ENCODE peak calls at places on chromosomes 5 and 9, in six cellular contexts. One of them, this sample, is unnamed.
A peak's percentile ranks its signal among the peaks of the same experiment; 100 is the strongest.

GRCh38 chr5:142360051-142360498 is 35.3 kb upstream of the SPRY4 start:
- DNase-seq in foreskin fibroblast: no peak
- DNase-seq in lower leg skin: no peak
- DNase-seq in esophagus squamous epithelium: no peak
- DNase-seq in A549: no peak
- DNase-seq in PC-9: no peak
- DNase-seq in this sample: peak; percentile 4

GRCh38 chr9:78003730-78004129 is 27.9 kb downstream of the GNAQ start:
- DNase-seq in PC-9: no peak
- DNase-seq in foreskin fibroblast: no peak
- DNase-seq in lower leg skin: no peak
- DNase-seq in esophagus squamous epithelium: no peak
- DNase-seq in A549: no peak
- DNase-seq in this sample: no peak

GRCh38 chr5:54514269-54514668 is 3.3 kb upstream of the SNX18 start:
- DNase-seq in foreskin fibroblast: no peak
- DNase-seq in A549: peak; percentile 16
- DNase-seq in lower leg skin: no peak
- DNase-seq in PC-9: no peak
- DNase-seq in esophagus squamous epithelium: no peak
- DNase-seq in this sample: no peak

GRCh38 chr9:80143899-80144298 is 572.1 kb downstream of the TLE4 start:
- DNase-seq in foreskin fibroblast: no peak
- DNase-seq in A549: no peak
- DNase-seq in PC-9: no peak
- DNase-seq in esophagus squamous epithelium: no peak
- DNase-seq in lower leg skin: no peak
- DNase-seq in this sample: no peak

GRCh38 chr5:122726990-122727616 is 47.8 kb upstream of the SNX2 start:
- DNase-seq in lower leg skin: no peak
- DNase-seq in A549: peak; percentile 27
- DNase-seq in PC-9: no peak
- DNase-seq in esophagus squamous epithelium: no peak
- DNase-seq in foreskin fibroblast: peak; percentile 82
- DNase-seq in this sample: peak; percentile 42

GRCh38 chr5:2148312-2149195 is 265.8 kb upstream of the IRX4 start:
- DNase-seq in A549: no peak
- DNase-seq in lower leg skin: no peak
- DNase-seq in esophagus squamous epithelium: no peak
- DNase-seq in PC-9: no peak
- DNase-seq in foreskin fibroblast: no peak
- DNase-seq in this sample: no peak

GRCh38 chr9:97802276-97802675 is 50.8 kb upstream of the FOXE1 start:
- DNase-seq in A549: peak; percentile 54
- DNase-seq in lower leg skin: no peak
- DNase-seq in esophagus squamous epithelium: no peak
- DNase-seq in PC-9: peak; percentile 85
- DNase-seq in foreskin fibroblast: peak; percentile 52
- DNase-seq in this sample: no peak

GRCh38 chr5:1521671-1522600 is 1.8 kb downstream of the LPCAT1 start:
- DNase-seq in A549: no peak
- DNase-seq in lower leg skin: peak; percentile 83
- DNase-seq in PC-9: peak; percentile 89
- DNase-seq in esophagus squamous epithelium: no peak
- DNase-seq in foreskin fibroblast: peak; percentile 93
- DNase-seq in this sample: no peak

GRCh38 chr5:18744990-18745590 is 1110.8 kb downstream of the TAF11L14 start:
- DNase-seq in lower leg skin: no peak
- DNase-seq in A549: no peak
- DNase-seq in PC-9: peak; percentile 58
- DNase-seq in esophagus squamous epithelium: no peak
- DNase-seq in foreskin fibroblast: no peak
- DNase-seq in this sample: no peak

GRCh38 chr9:37324691-37325490 is 97.6 kb upstream of the GRHPR start:
- DNase-seq in foreskin fibroblast: no peak
- DNase-seq in PC-9: no peak
- DNase-seq in lower leg skin: no peak
- DNase-seq in A549: no peak
- DNase-seq in esophagus squamous epithelium: no peak
- DNase-seq in this sample: no peak

GRCh38 chr5:132495063-132495671 is 4.6 kb upstream of the IRF1 start:
- DNase-seq in PC-9: no peak
- DNase-seq in foreskin fibroblast: no peak
- DNase-seq in lower leg skin: peak; percentile 84
- DNase-seq in esophagus squamous epithelium: no peak
- DNase-seq in A549: no peak
- DNase-seq in this sample: no peak

GRCh38 chr5:133977858-133978257 is 9.4 kb upstream of the C5orf15 start:
- DNase-seq in lower leg skin: no peak
- DNase-seq in PC-9: no peak
- DNase-seq in esophagus squamous epithelium: no peak
- DNase-seq in foreskin fibroblast: peak; percentile 66
- DNase-seq in A549: no peak
- DNase-seq in this sample: no peak

GRCh38 chr5:159682623-159683022 is 233.7 kb upstream of the ADRA1B start:
- DNase-seq in PC-9: no peak
- DNase-seq in esophagus squamous epithelium: no peak
- DNase-seq in A549: peak; percentile 12
- DNase-seq in foreskin fibroblast: no peak
- DNase-seq in lower leg skin: no peak
- DNase-seq in this sample: no peak

GRCh38 chr9:126690431-126691051 is 76.8 kb downstream of the LMX1B start:
- DNase-seq in lower leg skin: no peak
- DNase-seq in A549: peak; percentile 51
- DNase-seq in foreskin fibroblast: peak; percentile 29
- DNase-seq in PC-9: peak; percentile 71
- DNase-seq in esophagus squamous epithelium: no peak
- DNase-seq in this sample: peak; percentile 84

GRCh38 chr5:143019614-143020515 is 249.7 kb downstream of the ARHGAP26 start:
- DNase-seq in A549: no peak
- DNase-seq in PC-9: no peak
- DNase-seq in lower leg skin: no peak
- DNase-seq in foreskin fibroblast: no peak
- DNase-seq in esophagus squamous epithelium: no peak
- DNase-seq in this sample: peak; percentile 72

GRCh38 chr5:74483001-74483400 is 157.5 kb downstream of the ENC1 start:
- DNase-seq in A549: no peak
- DNase-seq in PC-9: no peak
- DNase-seq in esophagus squamous epithelium: no peak
- DNase-seq in lower leg skin: no peak
- DNase-seq in foreskin fibroblast: no peak
- DNase-seq in this sample: no peak

GRCh38 chr5:149561848-149562247 is 10.6 kb upstream of the CSNK1A1 start:
- DNase-seq in lower leg skin: no peak
- DNase-seq in A549: peak; percentile 88
- DNase-seq in PC-9: peak; percentile 48
- DNase-seq in foreskin fibroblast: peak; percentile 94
- DNase-seq in esophagus squamous epithelium: no peak
- DNase-seq in this sample: no peak

GRCh38 chr9:14578030-14578429 is 115.2 kb downstream of the ZDHHC21 start:
- DNase-seq in esophagus squamous epithelium: no peak
- DNase-seq in lower leg skin: no peak
- DNase-seq in PC-9: no peak
- DNase-seq in foreskin fibroblast: no peak
- DNase-seq in A549: no peak
- DNase-seq in this sample: no peak

GRCh38 chr5:168047669-168048111 is 243.8 kb upstream of the WWC1 start:
- DNase-seq in lower leg skin: no peak
- DNase-seq in A549: no peak
- DNase-seq in foreskin fibroblast: no peak
- DNase-seq in esophagus squamous epithelium: no peak
- DNase-seq in PC-9: no peak
- DNase-seq in this sample: no peak
- TF ChIP-seq CTCF in lower leg skin: no peak
- TF ChIP-seq CTCF in A549: no peak
- TF ChIP-seq CTCF in foreskin fibroblast: no peak
- TF ChIP-seq CTCF in esophagus squamous epithelium: no peak
- TF ChIP-seq CTCF in PC-9: no peak
- TF ChIP-seq CTCF in this sample: no peak

GRCh38 chr9:11319477-11320060 is 706.8 kb upstream of the PTPRD start:
- DNase-seq in foreskin fibroblast: no peak
- DNase-seq in lower leg skin: no peak
- DNase-seq in esophagus squamous epithelium: no peak
- DNase-seq in PC-9: no peak
- DNase-seq in A549: peak; percentile 10
- DNase-seq in this sample: no peak
- TF ChIP-seq CTCF in foreskin fibroblast: no peak
- TF ChIP-seq CTCF in lower leg skin: no peak
- TF ChIP-seq CTCF in esophagus squamous epithelium: no peak
- TF ChIP-seq CTCF in PC-9: peak; percentile 60
- TF ChIP-seq CTCF in A549: no peak
- TF ChIP-seq CTCF in this sample: peak; percentile 32

GRCh38 chr5:78056901-78057514 is 237.5 kb downstream of the AP3B1 start:
- DNase-seq in PC-9: no peak
- DNase-seq in foreskin fibroblast: no peak
- DNase-seq in A549: no peak
- DNase-seq in esophagus squamous epithelium: no peak
- DNase-seq in lower leg skin: no peak
- DNase-seq in this sample: no peak
- TF ChIP-seq CTCF in PC-9: peak; percentile 14
- TF ChIP-seq CTCF in foreskin fibroblast: peak; percentile 12
- TF ChIP-seq CTCF in A549: peak; percentile 12
- TF ChIP-seq CTCF in esophagus squamous epithelium: no peak
- TF ChIP-seq CTCF in lower leg skin: no peak
- TF ChIP-seq CTCF in this sample: no peak

GRCh38 chr9:130433168-130433946 is 11.4 kb upstream of the ASS1 start:
- DNase-seq in esophagus squamous epithelium: no peak
- DNase-seq in lower leg skin: no peak
- DNase-seq in PC-9: peak; percentile 63
- DNase-seq in foreskin fibroblast: peak; percentile 81
- DNase-seq in A549: peak; percentile 68
- DNase-seq in this sample: peak; percentile 63
- TF ChIP-seq CTCF in esophagus squamous epithelium: no peak
- TF ChIP-seq CTCF in lower leg skin: no peak
- TF ChIP-seq CTCF in PC-9: peak; percentile 37
- TF ChIP-seq CTCF in foreskin fibroblast: peak; percentile 24
- TF ChIP-seq CTCF in A549: peak; percentile 44
- TF ChIP-seq CTCF in this sample: no peak

GRCh38 chr5:38265546-38266179 is 7.3 kb downstream of the EGFLAM start:
- DNase-seq in esophagus squamous epithelium: no peak
- DNase-seq in lower leg skin: no peak
- DNase-seq in foreskin fibroblast: peak; percentile 80
- DNase-seq in PC-9: peak; percentile 70
- DNase-seq in A549: peak; percentile 46
- DNase-seq in this sample: peak; percentile 54
- TF ChIP-seq CTCF in esophagus squamous epithelium: peak; percentile 25
- TF ChIP-seq CTCF in lower leg skin: no peak
- TF ChIP-seq CTCF in foreskin fibroblast: peak; percentile 68
- TF ChIP-seq CTCF in PC-9: peak; percentile 90
- TF ChIP-seq CTCF in A549: peak; percentile 72
- TF ChIP-seq CTCF in this sample: peak; percentile 60

GRCh38 chr5:177302354-177303110 is 987 bp downstream of the RAB24 start:
- DNase-seq in foreskin fibroblast: peak; percentile 49
- DNase-seq in A549: no peak
- DNase-seq in PC-9: no peak
- DNase-seq in esophagus squamous epithelium: no peak
- DNase-seq in lower leg skin: no peak
- DNase-seq in this sample: no peak
- TF ChIP-seq CTCF in foreskin fibroblast: no peak
- TF ChIP-seq CTCF in A549: no peak
- TF ChIP-seq CTCF in PC-9: no peak
- TF ChIP-seq CTCF in esophagus squamous epithelium: no peak
- TF ChIP-seq CTCF in lower leg skin: no peak
- TF ChIP-seq CTCF in this sample: no peak

DNA sequence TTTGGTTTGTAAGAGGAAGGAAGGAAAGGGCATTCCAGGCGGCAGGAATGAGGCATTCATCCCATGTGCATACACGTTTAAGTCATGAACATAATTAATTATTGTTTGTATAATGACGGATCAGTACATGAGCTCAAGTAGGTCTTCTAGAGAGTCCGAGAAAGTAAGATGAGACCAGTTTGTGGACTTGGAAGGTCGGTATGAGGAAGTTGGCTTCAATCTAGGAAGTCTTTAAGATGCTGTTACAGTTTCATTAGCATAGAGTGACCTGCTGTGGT is 2.1 kb downstream of the GTF3C4 start:
- DNase-seq in foreskin fibroblast: peak; percentile 45
- DNase-seq in PC-9: no peak
- DNase-seq in esophagus squamous epithelium: no peak
- DNase-seq in A549: peak; percentile 12
- DNase-seq in lower leg skin: no peak
- DNase-seq in this sample: no peak
- TF ChIP-seq CTCF in foreskin fibroblast: no peak
- TF ChIP-seq CTCF in PC-9: no peak
- TF ChIP-seq CTCF in esophagus squamous epithelium: no peak
- TF ChIP-seq CTCF in A549: no peak
- TF ChIP-seq CTCF in lower leg skin: no peak
- TF ChIP-seq CTCF in this sample: no peak

GRCh38 chr9:128370367-128370751 is 815 bp upstream of the URM1 start:
- DNase-seq in PC-9: no peak
- DNase-seq in foreskin fibroblast: no peak
- DNase-seq in esophagus squamous epithelium: no peak
- DNase-seq in lower leg skin: no peak
- DNase-seq in A549: no peak
- DNase-seq in this sample: no peak

GRCh38 chr9:128371622-128372117 is 496 bp downstream of the URM1 start:
- DNase-seq in PC-9: no peak
- DNase-seq in lower leg skin: no peak
- DNase-seq in esophagus squamous epithelium: no peak
- DNase-seq in foreskin fibroblast: no peak
- DNase-seq in A549: no peak
- DNase-seq in this sample: no peak

GRCh38 chr9:128372784-128373183 is 1.6 kb downstream of the URM1 start:
- DNase-seq in esophagus squamous epithelium: no peak
- DNase-seq in lower leg skin: no peak
- DNase-seq in A549: no peak
- DNase-seq in PC-9: no peak
- DNase-seq in foreskin fibroblast: peak; percentile 50
- DNase-seq in this sample: no peak

GRCh38 chr9:128372188-128372641 is 1.0 kb downstream of the URM1 start:
- DNase-seq in foreskin fibroblast: peak; percentile 85
- DNase-seq in PC-9: no peak
- DNase-seq in A549: no peak
- DNase-seq in esophagus squamous epithelium: no peak
- DNase-seq in lower leg skin: no peak
- DNase-seq in this sample: no peak

DNA sequence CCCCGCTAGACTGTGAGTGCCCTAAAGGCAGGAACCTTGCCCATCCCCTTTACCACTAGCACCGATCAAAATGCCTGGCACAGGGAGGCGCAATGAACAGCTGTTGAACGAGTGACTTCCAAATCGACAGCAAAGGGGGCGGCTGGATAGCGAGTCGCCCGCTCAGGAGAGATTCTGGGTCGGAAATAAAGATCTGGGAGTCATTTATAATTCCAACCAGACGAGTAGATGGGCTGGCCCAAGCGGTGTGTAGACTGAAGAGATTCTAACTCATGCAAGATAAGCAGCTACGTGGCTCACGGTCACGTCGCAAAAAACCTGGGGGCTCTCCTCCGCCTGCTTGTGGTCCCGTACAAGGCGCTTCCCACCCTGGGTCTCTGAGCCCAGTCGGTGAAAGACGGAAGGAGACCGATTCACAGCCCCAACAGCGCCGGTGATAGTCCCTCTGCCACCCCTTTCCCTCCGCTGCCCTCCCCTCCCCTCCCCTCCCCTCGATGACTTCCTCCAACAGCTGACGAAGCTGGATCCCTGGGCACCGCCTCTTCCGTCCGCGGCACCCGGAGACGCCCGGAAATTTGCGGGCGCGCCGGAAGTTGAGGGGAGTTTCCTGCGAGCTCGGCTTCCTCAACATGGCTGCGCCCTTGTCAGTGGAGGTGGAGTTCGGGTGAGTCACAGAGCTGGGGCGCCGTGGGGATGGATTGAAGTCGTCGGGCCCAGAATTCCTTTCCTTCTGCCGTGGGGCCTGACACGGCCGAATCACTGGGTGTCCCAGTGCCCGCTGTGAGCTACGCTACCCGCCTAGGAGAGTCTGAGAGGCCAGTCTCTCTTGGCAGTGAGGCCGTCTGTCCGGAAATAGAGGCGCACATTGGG is at the start of gene URM1:
- DNase-seq in esophagus squamous epithelium: peak; percentile 73
- DNase-seq in foreskin fibroblast: peak; percentile 99
- DNase-seq in A549: peak; percentile 94
- DNase-seq in PC-9: peak; percentile 97
- DNase-seq in lower leg skin: peak; percentile 98
- DNase-seq in this sample: peak; percentile 97
- TF ChIP-seq CTCF in esophagus squamous epithelium: no peak
- TF ChIP-seq CTCF in foreskin fibroblast: no peak
- TF ChIP-seq CTCF in A549: peak; percentile 28
- TF ChIP-seq CTCF in PC-9: no peak
- TF ChIP-seq CTCF in lower leg skin: no peak
- TF ChIP-seq CTCF in this sample: no peak

This sample was measured in GM13976.